ENCODE peak calls at places on chromosomes 11 and 22, in seven cellular contexts. One of them, this sample, is unnamed.

GRCh38 chr11:127521413-127521812 is 520.8 kb upstream of the KIRREL3 start:
- DNase-seq in Panc1: peak
- DNase-seq in heart left ventricle: no peak
- DNase-seq in fibroblast of mammary gland: no peak
- DNase-seq in IMR-90: peak
- DNase-seq in AG04449: peak
- DNase-seq in lower lobe of right lung: no peak
- DNase-seq in this sample: peak

GRCh38 chr22:49521787-49522224 is 305.9 kb downstream of the BRD1 start:
- DNase-seq in AG04449: no peak
- DNase-seq in IMR-90: no peak
- DNase-seq in fibroblast of mammary gland: no peak
- DNase-seq in Panc1: no peak
- DNase-seq in lower lobe of right lung: no peak
- DNase-seq in heart left ventricle: no peak
- DNase-seq in this sample: no peak

GRCh38 chr22:49450521-49450920 is 377.2 kb downstream of the BRD1 start:
- DNase-seq in heart left ventricle: no peak
- DNase-seq in IMR-90: no peak
- DNase-seq in AG04449: no peak
- DNase-seq in fibroblast of mammary gland: no peak
- DNase-seq in Panc1: no peak
- DNase-seq in lower lobe of right lung: no peak
- DNase-seq in this sample: no peak

GRCh38 chr11:114308689-114309089 is 12.5 kb downstream of the NNMT start:
- DNase-seq in AG04449: no peak
- DNase-seq in Panc1: no peak
- DNase-seq in lower lobe of right lung: no peak
- DNase-seq in fibroblast of mammary gland: peak
- DNase-seq in IMR-90: no peak
- DNase-seq in heart left ventricle: no peak
- DNase-seq in this sample: no peak

GRCh38 chr22:19524170-19525115 is at the start of gene CLDN5:
- DNase-seq in heart left ventricle: peak
- DNase-seq in IMR-90: no peak
- DNase-seq in fibroblast of mammary gland: no peak
- DNase-seq in lower lobe of right lung: peak
- DNase-seq in Panc1: no peak
- DNase-seq in AG04449: no peak
- DNase-seq in this sample: no peak

GRCh38 chr11:12768731-12769673 is 94.8 kb downstream of the TEAD1 start:
- DNase-seq in fibroblast of mammary gland: no peak
- DNase-seq in lower lobe of right lung: no peak
- DNase-seq in IMR-90: no peak
- DNase-seq in heart left ventricle: no peak
- DNase-seq in Panc1: no peak
- DNase-seq in AG04449: no peak
- DNase-seq in this sample: no peak

GRCh38 chr11:123694551-123694950 is 40.1 kb upstream of the SCN3B start:
- DNase-seq in IMR-90: no peak
- DNase-seq in fibroblast of mammary gland: peak
- DNase-seq in heart left ventricle: no peak
- DNase-seq in lower lobe of right lung: no peak
- DNase-seq in Panc1: no peak
- DNase-seq in AG04449: no peak
- DNase-seq in this sample: no peak

GRCh38 chr11:86748296-86748695 is 52.0 kb upstream of the PRSS23 start:
- DNase-seq in heart left ventricle: no peak
- DNase-seq in lower lobe of right lung: no peak
- DNase-seq in Panc1: no peak
- DNase-seq in AG04449: peak
- DNase-seq in fibroblast of mammary gland: peak
- DNase-seq in IMR-90: no peak
- DNase-seq in this sample: no peak

GRCh38 chr11:788953-789940 is 643 bp downstream of the CEND1 start:
- DNase-seq in heart left ventricle: no peak
- DNase-seq in Panc1: no peak
- DNase-seq in fibroblast of mammary gland: no peak
- DNase-seq in IMR-90: no peak
- DNase-seq in AG04449: no peak
- DNase-seq in lower lobe of right lung: no peak
- DNase-seq in this sample: no peak

GRCh38 chr11:72012897-72013721 is 14.4 kb downstream of the IL18BP start:
- DNase-seq in IMR-90: peak
- DNase-seq in AG04449: no peak
- DNase-seq in Panc1: no peak
- DNase-seq in heart left ventricle: peak
- DNase-seq in fibroblast of mammary gland: peak
- DNase-seq in lower lobe of right lung: peak
- DNase-seq in this sample: no peak

GRCh38 chr11:114291381-114291780 is 4.8 kb upstream of the NNMT start:
- DNase-seq in fibroblast of mammary gland: peak
- DNase-seq in AG04449: no peak
- DNase-seq in lower lobe of right lung: no peak
- DNase-seq in IMR-90: peak
- DNase-seq in heart left ventricle: no peak
- DNase-seq in Panc1: no peak
- DNase-seq in this sample: no peak

GRCh38 chr11:94740083-94740974 is 27.8 kb upstream of the AMOTL1 start:
- DNase-seq in AG04449: no peak
- DNase-seq in fibroblast of mammary gland: no peak
- DNase-seq in IMR-90: no peak
- DNase-seq in heart left ventricle: peak
- DNase-seq in Panc1: no peak
- DNase-seq in lower lobe of right lung: peak
- DNase-seq in this sample: no peak

GRCh38 chr11:44566559-44566949 is 1.1 kb downstream of the CD82 start:
- DNase-seq in IMR-90: no peak
- DNase-seq in AG04449: no peak
- DNase-seq in Panc1: no peak
- DNase-seq in lower lobe of right lung: no peak
- DNase-seq in heart left ventricle: no peak
- DNase-seq in fibroblast of mammary gland: no peak
- DNase-seq in this sample: no peak

GRCh38 chr11:44567876-44568256 is 2.4 kb downstream of the CD82 start:
- DNase-seq in IMR-90: no peak
- DNase-seq in fibroblast of mammary gland: no peak
- DNase-seq in AG04449: no peak
- DNase-seq in lower lobe of right lung: no peak
- DNase-seq in Panc1: no peak
- DNase-seq in heart left ventricle: no peak
- DNase-seq in this sample: no peak

GRCh38 chr11:44565746-44566558 is 489 bp downstream of the CD82 start:
- DNase-seq in AG04449: no peak
- DNase-seq in fibroblast of mammary gland: no peak
- DNase-seq in lower lobe of right lung: peak
- DNase-seq in heart left ventricle: no peak
- DNase-seq in IMR-90: no peak
- DNase-seq in Panc1: no peak
- DNase-seq in this sample: no peak

GRCh38 chr11:44568358-44568705 is 2.9 kb downstream of the CD82 start:
- DNase-seq in Panc1: no peak
- DNase-seq in fibroblast of mammary gland: no peak
- DNase-seq in AG04449: no peak
- DNase-seq in heart left ventricle: no peak
- DNase-seq in IMR-90: no peak
- DNase-seq in lower lobe of right lung: no peak
- DNase-seq in this sample: no peak

DNA sequence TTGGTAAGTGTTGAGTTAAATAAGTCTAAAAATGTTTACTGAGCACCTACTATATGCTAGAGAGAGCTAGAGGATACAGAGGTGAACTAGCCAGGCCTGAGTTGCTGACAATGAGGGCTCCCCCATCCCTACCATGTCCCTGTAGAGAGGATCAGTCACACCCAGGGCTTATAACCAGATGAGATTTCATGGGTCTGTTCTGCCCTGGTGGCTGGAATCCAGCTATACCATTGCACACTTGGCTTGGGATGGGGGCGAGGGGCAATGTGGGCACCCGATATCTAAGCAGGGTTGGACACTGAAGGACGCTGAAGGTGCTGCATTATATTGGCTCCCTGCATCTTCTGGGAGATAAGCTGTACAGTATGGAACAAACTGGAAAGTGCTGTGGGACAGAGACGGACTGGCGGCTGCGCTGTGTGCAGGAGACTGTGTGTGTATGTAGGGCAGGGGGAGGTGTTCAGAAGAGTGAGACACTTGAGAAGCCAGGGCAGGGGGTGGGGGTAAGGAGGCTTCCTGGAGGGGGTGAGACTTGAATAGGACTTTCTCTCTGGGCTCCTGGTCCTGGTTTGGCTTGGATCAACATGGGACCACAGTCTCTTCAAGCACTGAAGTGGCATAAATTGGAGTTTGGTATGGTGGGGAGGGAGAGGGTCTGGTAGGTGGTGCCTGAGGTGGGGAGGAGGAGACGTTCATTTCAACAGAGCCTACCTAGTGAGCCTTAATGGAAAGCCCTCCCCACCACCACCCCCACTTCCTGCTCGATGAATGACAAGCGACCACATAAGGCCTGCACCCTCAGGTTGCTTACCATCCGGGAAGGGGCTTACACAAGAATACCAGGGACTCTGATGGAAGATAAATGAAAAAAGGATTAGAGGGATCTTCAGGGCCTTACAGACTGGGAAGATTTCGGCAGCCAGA is 1.8 kb downstream of the CD82 start:
- DNase-seq in lower lobe of right lung: no peak
- DNase-seq in heart left ventricle: no peak
- DNase-seq in Panc1: no peak
- DNase-seq in AG04449: no peak
- DNase-seq in IMR-90: no peak
- DNase-seq in fibroblast of mammary gland: no peak
- DNase-seq in this sample: no peak
- H3K4me3 ChIP-seq in lower lobe of right lung: peak
- H3K4me3 ChIP-seq in heart left ventricle: peak
- H3K4me3 ChIP-seq in Panc1: no peak
- H3K4me3 ChIP-seq in AG04449: no peak
- H3K4me3 ChIP-seq in IMR-90: no peak
- H3K4me3 ChIP-seq in fibroblast of mammary gland: no peak
- H3K4me3 ChIP-seq in this sample: no peak

DNA sequence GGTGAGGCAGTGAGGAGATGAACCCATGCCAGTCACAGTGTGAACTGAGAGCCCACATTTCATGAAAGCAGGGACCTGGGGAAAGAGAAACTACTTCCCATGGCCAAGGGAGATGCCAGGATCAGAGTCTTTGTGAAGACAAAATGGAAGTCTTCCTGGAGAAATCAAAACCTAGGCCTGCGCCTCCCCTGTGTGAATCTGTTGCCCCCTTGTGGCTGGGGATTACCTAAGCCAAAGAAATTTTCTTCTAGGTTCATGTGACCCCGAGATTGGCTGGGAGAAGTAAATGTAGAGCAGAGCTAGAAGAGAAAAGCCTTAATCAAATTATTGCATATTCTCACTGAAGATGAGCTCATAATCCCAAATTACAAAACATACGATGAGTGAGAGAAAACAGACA is 1075.3 kb downstream of the TBC1D22A start:
- DNase-seq in Panc1: no peak
- DNase-seq in AG04449: no peak
- DNase-seq in fibroblast of mammary gland: peak
- DNase-seq in IMR-90: no peak
- DNase-seq in heart left ventricle: no peak
- DNase-seq in lower lobe of right lung: no peak
- DNase-seq in this sample: no peak
- TF ChIP-seq CTCF in Panc1: peak
- TF ChIP-seq CTCF in AG04449: no peak
- TF ChIP-seq CTCF in fibroblast of mammary gland: peak
- TF ChIP-seq CTCF in IMR-90: peak
- TF ChIP-seq CTCF in heart left ventricle: peak
- TF ChIP-seq CTCF in lower lobe of right lung: no peak
- TF ChIP-seq CTCF in this sample: peak

DNA sequence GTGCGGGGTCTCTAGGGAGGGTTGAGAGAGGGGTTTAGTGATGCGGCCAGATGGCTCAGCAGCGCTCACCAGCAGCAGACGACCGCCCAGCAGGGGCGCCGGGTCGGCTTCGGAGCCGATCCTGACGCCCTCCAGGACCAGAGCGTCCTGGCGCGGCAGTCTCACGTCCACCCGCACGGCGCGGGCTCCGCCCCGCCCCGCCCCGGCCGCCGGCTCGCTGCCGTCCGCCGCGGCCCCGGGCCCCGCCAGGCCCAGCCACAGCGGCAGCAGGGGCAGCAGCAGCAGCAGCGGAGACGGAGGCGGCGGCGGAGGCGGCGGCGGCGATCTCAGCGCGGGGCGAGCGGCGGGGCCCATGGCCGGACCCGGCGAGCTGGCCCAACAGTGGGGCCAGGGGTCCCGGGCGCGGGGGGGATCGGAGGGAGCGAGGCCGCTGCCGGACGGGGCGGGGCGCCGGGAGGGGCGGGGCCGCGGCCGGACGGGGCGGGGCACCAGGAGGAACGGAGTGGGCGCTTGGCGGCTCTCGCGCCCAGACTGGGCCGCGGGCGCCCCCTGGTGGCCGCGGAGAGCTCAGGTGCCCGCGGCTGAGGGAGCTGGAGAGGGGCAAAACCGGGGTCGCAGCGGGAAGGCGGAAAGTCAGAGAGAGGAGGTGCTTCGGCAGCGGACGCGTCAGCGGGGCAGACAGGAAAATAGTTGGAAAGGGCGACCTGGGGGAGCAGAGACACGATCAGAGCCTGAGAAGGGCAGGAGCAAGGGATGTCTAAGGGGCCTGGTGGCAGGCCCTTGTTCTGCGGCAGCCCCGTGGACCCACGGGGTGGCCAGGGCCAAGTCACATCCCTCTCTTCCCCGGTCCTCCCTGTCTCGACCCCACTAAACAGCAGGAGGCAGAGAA is at the start of gene RNF215:
- DNase-seq in lower lobe of right lung: peak
- DNase-seq in IMR-90: peak
- DNase-seq in fibroblast of mammary gland: peak
- DNase-seq in AG04449: no peak
- DNase-seq in heart left ventricle: peak
- DNase-seq in Panc1: no peak
- DNase-seq in this sample: no peak
- H3K4me3 ChIP-seq in lower lobe of right lung: peak
- H3K4me3 ChIP-seq in IMR-90: peak
- H3K4me3 ChIP-seq in fibroblast of mammary gland: peak
- H3K4me3 ChIP-seq in AG04449: peak
- H3K4me3 ChIP-seq in heart left ventricle: peak
- H3K4me3 ChIP-seq in Panc1: peak
- H3K4me3 ChIP-seq in this sample: peak

DNA sequence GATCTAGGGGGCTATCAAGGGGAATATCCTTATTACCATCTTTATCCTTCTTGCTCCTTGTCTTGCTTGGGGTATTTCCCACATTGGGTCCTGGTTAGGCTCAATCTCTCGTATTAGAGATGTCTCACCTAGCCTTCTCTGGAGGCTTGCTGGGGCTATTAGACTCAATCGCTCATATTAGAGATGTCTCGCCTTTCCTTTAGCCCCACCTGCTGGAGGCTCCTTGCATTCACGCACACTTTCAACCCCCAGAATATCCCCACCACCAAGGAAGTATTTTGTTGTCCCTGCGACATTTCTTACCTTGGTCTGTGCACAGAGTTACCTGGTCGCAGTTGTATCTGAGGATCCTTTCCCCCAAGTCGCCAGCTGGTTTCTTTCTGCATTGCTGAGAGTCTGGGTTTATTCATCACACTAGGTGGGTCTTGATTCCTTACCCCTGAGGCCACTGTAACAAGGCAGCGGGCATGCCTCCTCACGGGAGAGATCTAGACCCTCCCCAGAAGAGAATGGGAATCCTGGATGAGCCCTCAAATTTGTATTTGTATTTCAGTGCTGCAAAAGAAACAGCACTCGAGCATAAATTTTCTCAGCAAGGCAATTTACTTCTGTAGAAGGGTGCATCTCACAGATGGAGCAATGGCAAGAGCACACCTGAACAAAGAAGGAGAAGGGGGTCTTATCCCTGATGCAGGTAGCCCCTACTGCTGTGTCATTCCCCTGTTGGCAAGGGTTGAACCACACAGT is 15.9 kb upstream of the HYLS1 start:
- DNase-seq in heart left ventricle: no peak
- DNase-seq in Panc1: no peak
- DNase-seq in lower lobe of right lung: no peak
- DNase-seq in AG04449: no peak
- DNase-seq in fibroblast of mammary gland: peak
- DNase-seq in IMR-90: peak
- DNase-seq in this sample: no peak
- TF ChIP-seq CTCF in heart left ventricle: peak
- TF ChIP-seq CTCF in Panc1: peak
- TF ChIP-seq CTCF in lower lobe of right lung: peak
- TF ChIP-seq CTCF in AG04449: peak
- TF ChIP-seq CTCF in fibroblast of mammary gland: peak
- TF ChIP-seq CTCF in IMR-90: peak
- TF ChIP-seq CTCF in this sample: peak

This sample was measured in epithelial cell of proximal tubule.